ENCODE peak calls at places on chromosomes 7 and 10, in four cellular contexts. One of them, this sample, is unnamed.

GRCh38 chr7:98357751-98358161 is 43.1 kb downstream of the BAIAP2L1 start:
- DNase-seq in IMR-90: peak
- DNase-seq in H9: no peak
- DNase-seq in H1: no peak
- DNase-seq in this sample: no peak

GRCh38 chr7:36304099-36304425 is 85.6 kb upstream of the ANLN start:
- DNase-seq in H1: no peak
- DNase-seq in IMR-90: no peak
- DNase-seq in H9: no peak
- DNase-seq in this sample: no peak

GRCh38 chr7:142496545-142496991 is 238.7 kb upstream of the PRSS58 start:
- DNase-seq in H1: no peak
- DNase-seq in IMR-90: peak
- DNase-seq in H9: no peak
- DNase-seq in this sample: no peak

GRCh38 chr10:72254891-72255568 is 18.7 kb upstream of the DDIT4 start:
- DNase-seq in H1: no peak
- DNase-seq in IMR-90: peak
- DNase-seq in H9: peak
- DNase-seq in this sample: peak

GRCh38 chr10:12483996-12484944 is 134.9 kb downstream of the CAMK1D start:
- DNase-seq in IMR-90: no peak
- DNase-seq in H9: no peak
- DNase-seq in H1: no peak
- DNase-seq in this sample: no peak

GRCh38 chr10:12473491-12473890 is 124.1 kb downstream of the CAMK1D start:
- DNase-seq in H9: no peak
- DNase-seq in H1: no peak
- DNase-seq in IMR-90: no peak
- DNase-seq in this sample: peak

GRCh38 chr7:44323381-44324203 is 1.8 kb downstream of the CAMK2B start:
- DNase-seq in IMR-90: no peak
- DNase-seq in H1: no peak
- DNase-seq in H9: no peak
- DNase-seq in this sample: no peak

GRCh38 chr7:138755331-138755747 is 42.5 kb upstream of the TMEM213 start:
- DNase-seq in IMR-90: no peak
- DNase-seq in H1: no peak
- DNase-seq in H9: no peak
- DNase-seq in this sample: peak

GRCh38 chr10:110821508-110821907 is 50.2 kb upstream of the PDCD4 start:
- DNase-seq in H9: no peak
- DNase-seq in IMR-90: no peak
- DNase-seq in H1: no peak
- DNase-seq in this sample: no peak

GRCh38 chr7:118080947-118081346 is 103.0 kb upstream of the LSM8 start:
- DNase-seq in IMR-90: peak
- DNase-seq in H9: peak
- DNase-seq in H1: peak
- DNase-seq in this sample: peak

GRCh38 chr10:81978238-81978637 is 103.2 kb downstream of the NRG3 start:
- DNase-seq in IMR-90: no peak
- DNase-seq in H9: no peak
- DNase-seq in H1: no peak
- DNase-seq in this sample: peak

GRCh38 chr7:150401861-150402631 is 22.9 kb downstream of the ZNF775 start:
- DNase-seq in H9: peak
- DNase-seq in H1: peak
- DNase-seq in IMR-90: no peak
- DNase-seq in this sample: peak

GRCh38 chr10:117374506-117375359 is 507 bp downstream of the PDZD8 start:
- DNase-seq in H9: peak
- DNase-seq in IMR-90: peak
- DNase-seq in H1: no peak
- DNase-seq in this sample: peak

GRCh38 chr7:137538361-137538762 is 194.8 kb upstream of the PTN start:
- DNase-seq in H1: no peak
- DNase-seq in IMR-90: peak
- DNase-seq in H9: no peak
- DNase-seq in this sample: no peak

GRCh38 chr10:71998119-71998839 is 34.1 kb downstream of the CHST3 start:
- DNase-seq in IMR-90: no peak
- DNase-seq in H1: no peak
- DNase-seq in H9: no peak
- DNase-seq in this sample: no peak

GRCh38 chr7:47142169-47142866 is 439.6 kb downstream of the TNS3 start:
- DNase-seq in H9: no peak
- DNase-seq in H1: no peak
- DNase-seq in IMR-90: no peak
- DNase-seq in this sample: no peak

GRCh38 chr10:57973451-57973850 is 294.2 kb downstream of the IPMK start:
- DNase-seq in H9: no peak
- DNase-seq in IMR-90: peak
- DNase-seq in H1: no peak
- DNase-seq in this sample: peak

GRCh38 chr10:87590705-87591588 is 68.7 kb upstream of the PAPSS2 start:
- DNase-seq in H1: no peak
- DNase-seq in H9: no peak
- DNase-seq in IMR-90: peak
- DNase-seq in this sample: no peak

GRCh38 chr10:20195076-20195475 is 378.8 kb downstream of the PLXDC2 start:
- DNase-seq in H9: no peak
- DNase-seq in H1: no peak
- DNase-seq in IMR-90: no peak
- DNase-seq in this sample: no peak

GRCh38 chr10:88879754-88880286 is at the start of gene STAMBPL1:
- DNase-seq in H1: no peak
- DNase-seq in H9: no peak
- DNase-seq in IMR-90: no peak
- DNase-seq in this sample: no peak

GRCh38 chr10:112605063-112605462 is 158.0 kb downstream of the VTI1A start:
- DNase-seq in IMR-90: no peak
- DNase-seq in H9: no peak
- DNase-seq in H1: no peak
- DNase-seq in this sample: no peak

GRCh38 chr7:20440472-20441105 is 109.9 kb downstream of the ITGB8 start:
- DNase-seq in IMR-90: peak
- DNase-seq in H9: peak
- DNase-seq in H1: peak
- DNase-seq in this sample: peak

GRCh38 chr10:19328582-19328981 is 280.0 kb downstream of the MALRD1 start:
- DNase-seq in IMR-90: no peak
- DNase-seq in H1: no peak
- DNase-seq in H9: no peak
- DNase-seq in this sample: no peak

GRCh38 chr10:70174058-70174741 is 3.9 kb upstream of the SAR1A start:
- DNase-seq in H1: no peak
- DNase-seq in IMR-90: no peak
- DNase-seq in H9: no peak
- DNase-seq in this sample: no peak

GRCh38 chr10:11210211-11210922 is 192.7 kb downstream of the CELF2 start:
- DNase-seq in H9: no peak
- DNase-seq in H1: no peak
- DNase-seq in IMR-90: no peak
- DNase-seq in this sample: peak

GRCh38 chr7:4681218-4681851 is 760 bp upstream of the FOXK1 start:
- DNase-seq in H9: no peak
- DNase-seq in H1: no peak
- DNase-seq in IMR-90: no peak
- DNase-seq in this sample: no peak

GRCh38 chr10:100172349-100172748 is 13.5 kb downstream of the ERLIN1 start:
- DNase-seq in IMR-90: no peak
- DNase-seq in H9: no peak
- DNase-seq in H1: no peak
- DNase-seq in this sample: no peak

GRCh38 chr7:31052841-31053601 is 913 bp downstream of the ADCYAP1R1 start:
- DNase-seq in IMR-90: no peak
- DNase-seq in H9: no peak
- DNase-seq in H1: no peak
- DNase-seq in this sample: no peak

GRCh38 chr7:125355899-125356298 is 426.3 kb upstream of the POT1 start:
- DNase-seq in H1: no peak
- DNase-seq in IMR-90: no peak
- DNase-seq in H9: no peak
- DNase-seq in this sample: peak

GRCh38 chr7:73718438-73718881 is 1.0 kb downstream of the STX1A start:
- DNase-seq in H1: no peak
- DNase-seq in IMR-90: no peak
- DNase-seq in H9: no peak
- DNase-seq in this sample: no peak

GRCh38 chr7:159064816-159065130 is 79.9 kb downstream of the VIPR2 start:
- DNase-seq in IMR-90: no peak
- DNase-seq in H9: no peak
- DNase-seq in H1: no peak
- DNase-seq in this sample: no peak

GRCh38 chr10:22999942-23000341 is 72.1 kb downstream of the ARMC3 start:
- DNase-seq in IMR-90: no peak
- DNase-seq in H9: no peak
- DNase-seq in H1: no peak
- DNase-seq in this sample: no peak

GRCh38 chr7:142940968-142941535 is 1.8 kb downstream of the LLCFC1 start:
- DNase-seq in IMR-90: no peak
- DNase-seq in H1: no peak
- DNase-seq in H9: no peak
- DNase-seq in this sample: no peak

GRCh38 chr10:61958311-61958710 is 56.8 kb downstream of the ARID5B start:
- DNase-seq in IMR-90: no peak
- DNase-seq in H1: no peak
- DNase-seq in H9: no peak
- DNase-seq in this sample: no peak

GRCh38 chr7:2524808-2525140 is 5.2 kb downstream of the LFNG start:
- DNase-seq in IMR-90: no peak
- DNase-seq in H9: peak
- DNase-seq in H1: peak
- DNase-seq in this sample: no peak

GRCh38 chr10:59190332-59190731 is 13.9 kb downstream of the PHYHIPL start:
- DNase-seq in H1: no peak
- DNase-seq in H9: no peak
- DNase-seq in IMR-90: no peak
- DNase-seq in this sample: no peak

GRCh38 chr7:50711271-50712175 is 71.2 kb downstream of the GRB10 start:
- DNase-seq in IMR-90: peak
- DNase-seq in H9: no peak
- DNase-seq in H1: no peak
- DNase-seq in this sample: no peak

GRCh38 chr7:39609084-39609461 is 14.3 kb upstream of the RALA start:
- DNase-seq in IMR-90: peak
- DNase-seq in H1: no peak
- DNase-seq in H9: no peak
- DNase-seq in this sample: no peak

DNA sequence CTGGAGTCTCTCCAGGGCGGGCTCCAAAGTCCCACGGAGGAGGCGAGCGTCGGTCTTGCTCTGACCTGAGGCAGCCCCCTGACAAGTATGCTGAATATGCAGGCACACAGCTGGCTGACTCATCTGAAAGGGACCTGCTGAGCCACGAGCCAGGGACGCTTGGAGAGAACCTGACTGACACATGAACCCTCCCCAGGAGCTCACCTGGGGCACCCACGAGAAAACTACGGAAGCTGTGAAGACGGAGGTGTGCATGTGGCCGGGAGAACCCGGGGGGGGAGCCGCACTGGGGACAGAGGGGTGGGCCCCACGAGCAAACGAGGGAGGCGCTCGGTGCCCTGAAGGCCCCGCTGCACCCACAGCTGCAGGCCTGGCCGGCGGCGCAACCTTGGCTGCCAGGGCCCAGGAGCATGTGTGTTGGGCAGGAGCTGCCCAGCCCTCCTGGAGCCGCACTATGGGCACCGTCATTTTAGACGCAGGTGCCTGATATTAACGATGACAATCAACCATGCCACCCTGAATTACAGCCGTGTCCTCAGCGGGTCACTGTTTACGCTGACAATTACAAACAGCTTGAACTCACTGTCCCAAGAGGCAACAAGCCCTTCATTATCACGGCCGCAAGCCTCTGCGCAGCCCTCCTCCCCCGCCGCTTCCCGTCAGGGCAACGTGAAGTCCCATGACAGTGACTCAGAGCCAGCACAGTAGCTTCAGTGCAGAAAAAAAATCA is 64.7 kb downstream of the DIP2C start:
- DNase-seq in H1: peak
- DNase-seq in H9: peak
- DNase-seq in IMR-90: peak
- DNase-seq in this sample: peak
- H3K9ac ChIP-seq in H1: no peak
- H3K9ac ChIP-seq in H9: no peak
- H3K9ac ChIP-seq in IMR-90: no peak
- H3K9ac ChIP-seq in this sample: no peak

GRCh38 chr7:107813524-107813923 is 10.5 kb upstream of the SLC26A3 start:
- DNase-seq in H9: no peak
- DNase-seq in H1: no peak
- DNase-seq in IMR-90: no peak
- DNase-seq in this sample: no peak
- H4K5ac ChIP-seq in H9: no peak
- H4K5ac ChIP-seq in H1: no peak
- H4K5ac ChIP-seq in IMR-90: no peak
- H4K5ac ChIP-seq in this sample: no peak

DNA sequence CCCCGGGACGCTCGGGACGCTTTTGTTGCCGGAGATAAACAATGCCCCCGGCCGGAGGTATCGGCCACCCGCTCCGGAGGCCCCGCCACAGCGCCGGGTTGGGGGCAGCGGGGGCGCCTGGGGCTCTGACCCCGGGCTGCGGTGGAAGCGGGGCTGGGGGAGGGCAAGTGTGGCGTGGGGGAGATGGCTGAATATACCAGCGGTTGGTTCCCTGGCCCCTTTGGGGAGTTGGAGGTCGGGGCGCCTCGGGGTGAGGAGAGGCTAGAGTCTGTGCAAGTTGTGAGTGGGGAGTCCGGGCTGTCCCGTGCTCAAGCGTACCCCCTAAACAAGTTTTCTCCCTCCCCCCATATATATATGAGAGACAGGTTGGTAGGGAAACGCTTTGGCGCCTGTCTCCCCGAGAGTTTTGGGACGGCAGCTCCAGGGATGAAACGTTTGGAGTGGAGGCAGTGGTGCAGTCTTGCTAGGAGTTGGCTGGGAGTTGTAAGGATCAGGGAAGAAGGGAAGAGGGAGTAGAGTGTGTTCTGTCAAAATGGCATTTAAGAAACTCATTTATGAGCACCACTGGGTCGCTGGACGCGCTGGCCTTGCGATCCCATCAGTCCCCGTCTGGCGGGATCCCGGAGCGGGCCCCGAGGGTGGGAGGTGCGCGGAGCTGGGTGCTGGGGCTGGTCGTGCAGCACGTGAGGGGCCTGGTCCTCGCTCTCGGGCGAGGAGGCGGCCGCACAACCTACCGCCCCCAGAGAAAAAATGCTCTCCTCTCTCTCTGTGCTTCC is 967 bp downstream of the TET1 start:
- DNase-seq in H9: peak
- DNase-seq in H1: no peak
- DNase-seq in IMR-90: peak
- DNase-seq in this sample: peak
- H3K9ac ChIP-seq in H9: peak
- H3K9ac ChIP-seq in H1: peak
- H3K9ac ChIP-seq in IMR-90: peak
- H3K9ac ChIP-seq in this sample: peak

GRCh38 chr7:7138897-7139296 is 43.4 kb upstream of the C1GALT1 start:
- DNase-seq in H1: no peak
- DNase-seq in H9: no peak
- DNase-seq in IMR-90: no peak
- DNase-seq in this sample: no peak
- H4K5ac ChIP-seq in H1: no peak
- H4K5ac ChIP-seq in H9: no peak
- H4K5ac ChIP-seq in IMR-90: no peak
- H4K5ac ChIP-seq in this sample: no peak

This sample was measured in mesendoderm.